ENCODE peak calls at places on chromosome 18, in five cellular contexts. F is pancreas, J is astrocyte, A is testis, M is stomach. B is an unnamed sample.
A peak's percentile ranks its signal among the peaks of the same experiment; 100 is the strongest.

GRCh38 chr18:34493099-34493544 is 217.0 kb upstream of the DTNA start:
- DNase-seq in F (peak; percentile 94), M (peak; percentile 28), A (peak; percentile 90), J (peak; percentile 82), B (no peak)

GRCh38 chr18:32624182-32624723 is 148.6 kb downstream of the KLHL14 start:
- DNase-seq in J (no peak), M (no peak), F (no peak), A (no peak), B (no peak)

GRCh38 chr18:79847606-79848293 is 50.0 kb downstream of the KCNG2 start:
- DNase-seq in F (no peak), J (no peak), A (no peak), M (no peak), B (no peak)

GRCh38 chr18:6746386-6746960 is 17.0 kb downstream of the ARHGAP28 start:
- DNase-seq in A (no peak), M (no peak), F (no peak), J (no peak), B (no peak)

GRCh38 chr18:67484458-67484857 is 32.1 kb downstream of the DSEL start:
- DNase-seq in M (no peak), J (no peak), F (no peak), A (no peak), B (no peak)

GRCh38 chr18:50107468-50107867 is 87.5 kb downstream of the MYO5B start:
- DNase-seq in F (no peak), J (no peak), A (no peak), M (no peak), B (no peak)

GRCh38 chr18:34339155-34339554 is 114.4 kb upstream of the NOL4 start:
- DNase-seq in A (no peak), M (no peak), F (no peak), J (no peak), B (no peak)

GRCh38 chr18:8721094-8721669 is 15.8 kb downstream of the MTCL1 start:
- DNase-seq in A (no peak), J (no peak), F (no peak), M (no peak), B (no peak)

GRCh38 chr18:74139888-74140287 is 7.7 kb downstream of the FBXO15 start:
- DNase-seq in M (no peak), F (no peak), J (peak; percentile 39), A (no peak), B (no peak)

GRCh38 chr18:55449412-55450140 is 138.4 kb downstream of the TCF4 start:
- DNase-seq in J (no peak), A (no peak), F (no peak), M (no peak), B (no peak)

GRCh38 chr18:44742741-44743311 is 62.1 kb downstream of the SETBP1 start:
- DNase-seq in A (peak; percentile 80), M (no peak), J (peak; percentile 76), F (peak; percentile 52), B (peak; percentile 4)

GRCh38 chr18:1048048-1048447 is 143.4 kb downstream of the ADCYAP1 start:
- DNase-seq in M (no peak), A (no peak), J (peak; percentile 76), F (no peak), B (no peak)

GRCh38 chr18:37019157-37019571 is 190.2 kb downstream of the KIAA1328 start:
- DNase-seq in J (peak; percentile 3), F (no peak), A (no peak), M (no peak), B (no peak)

GRCh38 chr18:6729247-6730091 is at the start of gene ARHGAP28:
- DNase-seq in A (peak; percentile 86), M (peak; percentile 70), F (peak; percentile 83), J (peak; percentile 92), B (peak; percentile 86)

GRCh38 chr18:39825485-39825884 is 2129.5 kb upstream of the PIK3C3 start:
- DNase-seq in J (no peak), M (no peak), A (no peak), F (no peak), B (no peak)

GRCh38 chr18:5444269-5444668 is 99.5 kb downstream of the EPB41L3 start:
- DNase-seq in M (no peak), A (no peak), J (peak; percentile 32), F (no peak), B (no peak)

GRCh38 chr18:79524181-79525078 is 128.7 kb downstream of the NFATC1 start:
- DNase-seq in M (no peak), F (no peak), A (peak; percentile 12), J (no peak), B (no peak)

GRCh38 chr18:41134426-41134825 is 820.6 kb upstream of the PIK3C3 start:
- DNase-seq in A (no peak), M (no peak), J (peak; percentile 68), F (no peak), B (no peak)

GRCh38 chr18:644395-645004 is 13.0 kb upstream of the TYMS start:
- DNase-seq in J (no peak), A (no peak), F (no peak), M (no peak), B (no peak)

GRCh38 chr18:40698129-40698528 is 1256.9 kb upstream of the PIK3C3 start:
- DNase-seq in J (no peak), F (no peak), A (no peak), M (no peak), B (no peak)

GRCh38 chr18:32469190-32469611 is 1.5 kb downstream of the GAREM1 start:
- DNase-seq in A (peak; percentile 41), M (peak; percentile 49), F (peak; percentile 61), J (peak; percentile 15), B (no peak)

GRCh38 chr18:58934356-58934755 is 69.7 kb downstream of the ZNF532 start:
- DNase-seq in J (no peak), M (no peak), F (no peak), A (no peak), B (no peak)

GRCh38 chr18:36155960-36156757 is 26.5 kb downstream of the ELP2 start:
- DNase-seq in A (no peak), J (peak; percentile 72), M (no peak), F (no peak), B (no peak)

GRCh38 chr18:48815581-48816324 is 135.0 kb downstream of the SMAD7 start:
- DNase-seq in M (no peak), A (no peak), F (no peak), J (peak; percentile 55), B (no peak)

GRCh38 chr18:3451989-3452749 is 2.2 kb downstream of the TGIF1 start:
- DNase-seq in J (peak; percentile 71), F (peak; percentile 27), A (peak; percentile 66), M (peak; percentile 73), B (no peak)
- TF ChIP-seq CTCF in J (no peak), F (no peak), A (no peak), M (no peak), B (no peak)

DNA sequence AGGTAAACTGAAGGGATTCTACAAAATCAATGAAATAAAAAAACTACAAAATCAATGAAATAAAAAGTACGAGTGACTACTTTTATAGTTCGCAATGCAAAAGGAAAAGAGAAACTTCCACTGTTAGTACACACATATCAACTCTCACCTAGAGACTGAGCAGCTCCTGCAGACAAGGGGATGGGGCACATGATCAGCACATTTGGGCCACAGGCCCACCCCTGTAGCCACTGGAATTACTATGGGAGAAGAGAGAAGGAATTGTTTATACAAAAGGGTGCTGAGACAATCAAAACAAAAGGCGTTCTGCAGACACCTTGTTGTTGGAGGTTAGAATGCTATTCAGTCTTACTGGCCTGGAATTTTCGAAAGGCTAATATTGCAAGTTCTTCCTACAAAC is 34.7 kb upstream of the CD226 start:
- DNase-seq in J (no peak), M (no peak), F (no peak), A (no peak), B (no peak)
- H3K4me3 ChIP-seq in J (no peak overlapping the region), M (no peak overlapping the region), F (no peak overlapping the region), A (no peak overlapping the region), B (no peak overlapping the region)

GRCh38 chr18:61890344-61890743 is 2.5 kb downstream of the RNF152 start:
- DNase-seq in J (no peak), F (no peak), M (no peak), A (no peak), B (no peak)

GRCh38 chr18:61892683-61893303 is at the start of gene RNF152:
- DNase-seq in A (peak; percentile 55), J (no peak), F (peak; percentile 15), M (peak; percentile 40), B (no peak)

GRCh38 chr18:61889541-61889940 is 3.3 kb downstream of the RNF152 start:
- DNase-seq in F (no peak), A (no peak), J (no peak), M (no peak), B (no peak)

GRCh38 chr18:61891874-61892273 is 933 bp downstream of the RNF152 start:
- DNase-seq in F (no peak), A (no peak), M (no peak), J (no peak), B (no peak)

DNA sequence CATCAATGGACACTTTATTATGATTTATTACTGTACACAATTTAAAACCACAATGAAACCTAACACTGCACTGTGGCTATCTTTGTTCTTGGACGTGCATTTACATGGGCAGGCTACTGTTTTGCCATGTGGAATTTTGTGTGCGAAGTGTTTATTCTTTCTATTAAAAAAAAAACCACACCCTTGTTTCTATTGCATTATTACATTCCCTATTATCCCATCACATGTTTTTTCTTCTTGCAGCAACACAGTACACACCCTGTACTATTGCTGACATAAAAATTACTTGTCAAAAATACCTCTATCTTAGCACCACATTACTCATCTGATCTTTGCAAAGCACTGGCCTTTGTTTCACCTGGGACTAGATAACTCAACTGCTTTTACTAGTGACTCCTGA is 1.5 kb downstream of the RNF152 start:
- DNase-seq in J (no peak), M (no peak), F (no peak), A (no peak), B (no peak)
- H3K27ac ChIP-seq in J (no peak overlapping the region), M (no peak overlapping the region), F (no peak overlapping the region), A (no peak overlapping the region), B (no peak overlapping the region)

GRCh38 chr18:72086421-72086820 is 457.7 kb downstream of the CBLN2 start:
- DNase-seq in A (no peak), F (no peak), J (peak; percentile 4), M (no peak), B (no peak)
- TF ChIP-seq CTCF in A (peak; percentile 42), F (peak; percentile 10), J (peak; percentile 44), M (no peak), B (peak; percentile 52)

GRCh38 chr18:68638613-68639012 is 76.3 kb downstream of the TMX3 start:
- DNase-seq in M (no peak), J (no peak), F (no peak), A (no peak), B (no peak)

GRCh38 chr18:68642003-68642402 is 72.9 kb downstream of the TMX3 start:
- DNase-seq in M (no peak), A (no peak), J (no peak), F (no peak), B (no peak)
- H3K4me3 ChIP-seq in M (no peak overlapping the region), A (no peak overlapping the region), J (no peak overlapping the region), F (no peak overlapping the region), B (no peak overlapping the region)

GRCh38 chr18:23143871-23144270 is 8.6 kb downstream of the CABLES1 start:
- DNase-seq in M (no peak), F (no peak), J (peak; percentile 37), A (no peak), B (no peak)
- H3K27ac ChIP-seq in M (peak overlapping the region; percentile 57), F (no peak overlapping the region), J (no peak overlapping the region), A (no peak overlapping the region), B (no peak overlapping the region)

DNA sequence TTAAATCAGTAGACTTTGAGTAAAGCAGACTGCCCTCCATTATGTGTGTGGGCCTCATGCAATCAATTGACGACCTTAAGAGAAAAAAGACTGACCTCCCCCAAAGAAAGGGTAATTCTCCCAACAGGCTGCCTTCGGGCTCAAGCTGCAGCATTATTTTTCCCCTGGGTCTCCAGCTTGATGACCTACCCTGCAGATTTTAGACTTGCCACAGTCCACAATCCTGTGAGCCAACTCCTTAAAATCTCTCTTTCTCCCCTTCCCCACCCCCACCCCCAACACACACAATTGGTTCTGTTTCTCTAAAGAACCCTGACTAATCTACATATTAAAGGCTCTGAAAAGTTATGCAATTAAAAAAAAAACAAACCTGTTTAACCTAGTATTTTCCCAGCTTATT is 89.4 kb downstream of the RNF152 start:
- DNase-seq in A (no peak), J (no peak), F (no peak), M (no peak), B (no peak)
- TF ChIP-seq CTCF in A (no peak), J (no peak), F (no peak), M (no peak), B (no peak)

B was measured in AG04450.